ENCODE peak calls at places on chromosomes 11 and 22, in eight cellular contexts. H, J, Q, F, S, M, V and A are unnamed samples.
A peak's percentile ranks its signal among the peaks of the same experiment; 100 is the strongest.

GRCh38 chr11:119793335-119793984 is 64.5 kb upstream of the NECTIN1 start:
- DNase-seq in H (no peak), J (peak; percentile 25), Q (no peak), F (no peak), S (peak; percentile 60), M (no peak), V (peak; percentile 64), A (no peak)

GRCh38 chr11:12235549-12235944 is 125.2 kb downstream of the MICAL2 start:
- DNase-seq in H (no peak), J (no peak), Q (no peak), F (no peak), S (no peak), M (no peak), V (no peak), A (no peak)

GRCh38 chr11:8031248-8032115 is 44.3 kb downstream of the EIF3F start:
- DNase-seq in H (no peak), J (no peak), Q (no peak), F (no peak), S (peak; percentile 70), M (peak; percentile 61), V (no peak), A (no peak)

GRCh38 chr22:31102441-31103081 is 4.8 kb downstream of the SELENOM start:
- DNase-seq in H (peak; percentile 93), J (peak; percentile 94), Q (no peak), F (no peak), S (peak; percentile 96), M (peak; percentile 74), V (peak; percentile 94), A (no peak)

GRCh38 chr11:26947904-26948639 is 45.8 kb upstream of the FIBIN start:
- DNase-seq in H (no peak), J (no peak), Q (no peak), F (no peak), S (no peak), M (no peak), V (no peak), A (no peak)

GRCh38 chr11:10916674-10917073 is 58.8 kb upstream of the ZBED5 start:
- DNase-seq in H (peak; percentile 57), J (no peak), Q (no peak), F (no peak), S (no peak), M (no peak), V (no peak), A (no peak)

GRCh38 chr11:70191495-70192140 is 11.5 kb upstream of the FADD start:
- DNase-seq in H (peak; percentile 25), J (no peak), Q (peak; percentile 36), F (no peak), S (peak; percentile 93), M (peak; percentile 90), V (peak; percentile 94), A (no peak)

GRCh38 chr11:45698777-45699497 is 33.5 kb upstream of the CHST1 start:
- DNase-seq in H (no peak), J (no peak), Q (no peak), F (no peak), S (no peak), M (no peak), V (no peak), A (no peak)

GRCh38 chr11:111969344-111969743 is 32.2 kb downstream of the DIXDC1 start:
- DNase-seq in H (no peak), J (no peak), Q (no peak), F (no peak), S (no peak), M (no peak), V (no peak), A (no peak)

GRCh38 chr11:31780078-31780971 is 30.8 kb downstream of the PAX6 start:
- DNase-seq in H (no peak), J (no peak), Q (no peak), F (no peak), S (no peak), M (no peak), V (no peak), A (no peak)